ENCODE peak calls at places on chromosome 3, in seven cellular contexts. R is upper lobe of left lung; W is astrocyte of the cerebellum; E is AG10803; G is CD4-positive, alpha-beta T cell; K is NCI-H2171 treated with DMSO at 0.1 percent for 48 hours; F is iPS-NIHi11. A is an unnamed sample.

GRCh38 chr3:67522081-67522480 is 132.3 kb downstream of the SUCLG2 start:
- DNase-seq in W (no peak), K (no peak), E (no peak), R (no peak), G (no peak), F (no peak), A (no peak)

GRCh38 chr3:70249509-70250160 is 62.8 kb downstream of the MDFIC2 start:
- DNase-seq in R (no peak), W (peak; percentile 75), F (no peak), G (no peak), K (no peak), E (peak; percentile 5), A (peak; percentile 68)

GRCh38 chr3:110881069-110881468 is 190.5 kb upstream of the NECTIN3 start:
- DNase-seq in R (no peak), E (peak; percentile 37), G (no peak), F (peak; percentile 60), K (peak; percentile 93), W (peak; percentile 51), A (no peak)

GRCh38 chr3:14231998-14232501 is 53.4 kb downstream of the LSM3 start:
- DNase-seq in W (no peak), G (no peak), R (no peak), E (peak; percentile 63), F (no peak), K (no peak), A (no peak)

GRCh38 chr3:48926425-48927392 is 8.1 kb downstream of the ARIH2 start:
- DNase-seq in W (no peak), F (no peak), E (peak; percentile 17), G (no peak), R (no peak), K (no peak), A (no peak)

GRCh38 chr3:184662192-184662591 is 49.7 kb downstream of the MAGEF1 start:
- DNase-seq in G (no peak), E (peak; percentile 70), F (no peak), R (no peak), W (no peak), K (no peak), A (no peak)

GRCh38 chr3:149848238-149848637 is 35.2 kb downstream of the RNF13 start:
- DNase-seq in R (no peak), W (no peak), K (no peak), G (no peak), E (no peak), F (no peak), A (no peak)

GRCh38 chr3:159091936-159092335 is 290.1 kb downstream of the MFSD1 start:
- DNase-seq in G (no peak), K (no peak), W (no peak), E (no peak), F (no peak), R (no peak), A (no peak)

GRCh38 chr3:74546426-74546825 is 68.0 kb downstream of the CNTN3 start:
- DNase-seq in G (no peak), R (no peak), E (peak; percentile 74), K (no peak), F (no peak), W (peak; percentile 75), A (no peak)